ENCODE peak calls at places on chromosomes 13 and 19, in five cellular contexts. K, F, M, Y and V are unnamed samples.

GRCh38 chr13:44978328-44978727 is 10.9 kb downstream of the NUFIP1 start:
- DNase-seq in M (no peak), F (no peak), K (no peak), Y (no peak), V (no peak)

GRCh38 chr13:99250977-99251825 is 7.0 kb downstream of the GPR18 start:
- DNase-seq in Y (no peak), F (no peak), K (no peak), M (no peak), V (no peak)

GRCh38 chr13:42883142-42883541 is 101.8 kb downstream of the FAM216B start:
- DNase-seq in Y (no peak), F (no peak), M (no peak), K (no peak), V (no peak)

GRCh38 chr19:14048439-14049153 is 13.3 kb downstream of the PALM3 start:
- DNase-seq in F (peak; percentile 53), M (no peak), Y (peak; percentile 81), K (no peak), V (no peak)

GRCh38 chr13:113086031-113086750 is 19.4 kb upstream of the F7 start:
- DNase-seq in Y (no peak), M (no peak), F (no peak), K (no peak), V (no peak)

GRCh38 chr19:29806098-29806866 is 5.5 kb upstream of the CCNE1 start:
- DNase-seq in Y (no peak), F (no peak), K (no peak), M (no peak), V (no peak)

GRCh38 chr19:38650911-38651584 is 3.6 kb downstream of the ACTN4 start:
- DNase-seq in F (no peak), K (no peak), M (no peak), Y (no peak), V (peak; percentile 13)

GRCh38 chr13:49669735-49670309 is 21.5 kb downstream of the EBPL start:
- DNase-seq in F (no peak), M (no peak), Y (peak; percentile 28), K (no peak), V (no peak)

GRCh38 chr19:52464798-52465470 is 11.6 kb downstream of the ZNF578 start:
- DNase-seq in Y (no peak), M (no peak), K (no peak), F (no peak), V (no peak)